ENCODE peak calls at places on chromosomes 3 and 15, in four cellular contexts. X is A549, R is HepG2, B is K562. Z is an unnamed sample.

GRCh38 chr3:127044996-127045395 is 62.1 kb downstream of the PLXNA1 start:
- DNase-seq in X (peak), R (no peak), B (peak), Z (peak)

GRCh38 chr3:20073683-20074082 is 33.4 kb downstream of the KAT2B start:
- DNase-seq in R (no peak), X (no peak), B (no peak), Z (no peak)

GRCh38 chr3:13951184-13951583 is 71.3 kb upstream of the WNT7A start:
- DNase-seq in X (no peak), R (no peak), B (no peak), Z (no peak)

GRCh38 chr3:59313365-59313764 is 263.5 kb upstream of the CFAP20DC start:
- DNase-seq in X (peak), B (peak), R (peak), Z (peak)

GRCh38 chr3:186418601-186419238 is 56.7 kb upstream of the DGKG start:
- DNase-seq in B (no peak), R (no peak), X (no peak), Z (no peak)

GRCh38 chr3:51955175-51955892 is at the start of gene GPR62:
- DNase-seq in B (no peak), R (no peak), X (no peak), Z (no peak)

GRCh38 chr3:115615451-115615850 is 7.9 kb upstream of the GAP43 start:
- DNase-seq in B (no peak), X (no peak), R (no peak), Z (no peak)

GRCh38 chr15:67762610-67763368 is 62.5 kb upstream of the SKOR1 start:
- DNase-seq in B (no peak), X (no peak), R (no peak), Z (no peak)

GRCh38 chr3:71956716-71957115 is 171.8 kb upstream of the PROK2 start:
- DNase-seq in B (no peak), R (no peak), X (no peak), Z (peak)

GRCh38 chr3:123881771-123882170 is 2.4 kb downstream of the MYLK start:
- DNase-seq in X (no peak), B (no peak), R (no peak), Z (peak)

GRCh38 chr3:73556520-73557371 is 68.0 kb downstream of the PDZRN3 start:
- DNase-seq in X (no peak), B (no peak), R (no peak), Z (peak)

GRCh38 chr3:113867506-113867905 is 28.9 kb downstream of the GRAMD1C start:
- DNase-seq in B (no peak), R (no peak), X (no peak), Z (no peak)

GRCh38 chr3:8663177-8664061 is 18.8 kb upstream of the SSUH2 start:
- DNase-seq in X (peak), R (peak), B (peak), Z (peak)
- TF ChIP-seq CTCF in X (peak), R (peak), B (peak), Z (peak)

GRCh38 chr15:40465939-40466338 is 4.8 kb upstream of the CHST14 start:
- DNase-seq in B (no peak), R (no peak), X (no peak), Z (no peak)
- TF ChIP-seq MAX in B (no peak), R (no peak), X (no peak), Z (no peak)

GRCh38 chr3:36597422-36597821 is 166.9 kb downstream of the DCLK3 start:
- DNase-seq in R (no peak), B (no peak), X (peak), Z (no peak)
- TF ChIP-seq NR3C1 in R (no peak), B (no peak), X (no peak), Z (no peak)

DNA sequence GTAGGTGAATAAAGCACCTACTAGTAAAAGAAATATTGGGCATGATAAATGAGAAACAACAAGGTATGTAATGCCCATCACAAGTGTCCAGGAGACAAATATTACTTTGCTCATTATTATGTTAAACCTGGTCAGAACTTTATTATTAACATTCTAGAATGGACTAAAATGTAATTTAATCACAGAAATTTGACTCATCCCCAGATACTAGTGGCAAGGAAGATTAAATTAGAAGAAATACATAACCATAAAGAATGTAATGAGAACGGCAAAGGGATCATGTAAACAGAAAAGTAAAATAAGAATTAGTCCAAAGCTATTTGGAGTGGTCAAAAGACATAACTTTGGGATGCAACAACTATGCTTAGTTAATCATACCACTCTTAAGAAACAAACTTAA is 71.2 kb upstream of the STAC start:
- DNase-seq in R (no peak), X (no peak), B (no peak), Z (no peak)
- TF ChIP-seq CTCF in R (no peak), X (no peak), B (no peak), Z (no peak)

Z was measured in WTC11.